ENCODE peak calls at places on chromosome 4, in nine cellular contexts. H, N, S, Z, M, F, I, O and Q are unnamed samples.
A peak's percentile ranks its signal among the peaks of the same experiment; 100 is the strongest.

GRCh38 chr4:1570291-1571164 is 113.6 kb downstream of the FAM53A start:
- DNase-seq in H (no peak), N (no peak), S (no peak), Z (no peak), M (no peak), F (no peak), I (no peak), O (no peak), Q (no peak)

GRCh38 chr4:102713096-102713495 is 47.7 kb downstream of the MANBA start:
- DNase-seq in H (no peak), N (peak; percentile 18), S (no peak), Z (peak; percentile 63), M (peak; percentile 35), F (no peak), I (no peak), O (no peak), Q (no peak)

GRCh38 chr4:2333356-2333841 is 71.5 kb upstream of the MXD4 start:
- DNase-seq in H (no peak), N (no peak), S (peak; percentile 62), Z (no peak), M (no peak), F (no peak), I (no peak), O (peak; percentile 3), Q (no peak)

GRCh38 chr4:152935138-152935537 is 985 bp upstream of the FHDC1 start:
- DNase-seq in H (no peak), N (peak; percentile 18), S (peak; percentile 61), Z (no peak), M (no peak), F (no peak), I (no peak), O (no peak), Q (peak; percentile 51)

GRCh38 chr4:169135776-169136175 is 125.7 kb upstream of the CBR4 start:
- DNase-seq in H (no peak), N (no peak), S (no peak), Z (no peak), M (no peak), F (no peak), I (no peak), O (no peak), Q (no peak)

GRCh38 chr4:98664959-98665358 is 6.5 kb upstream of the TSPAN5 start:
- DNase-seq in H (no peak), N (no peak), S (no peak), Z (no peak), M (no peak), F (no peak), I (no peak), O (no peak), Q (no peak)

GRCh38 chr4:8194306-8195242 is 4.5 kb upstream of the SH3TC1 start:
- DNase-seq in H (no peak), N (no peak), S (no peak), Z (no peak), M (no peak), F (no peak), I (no peak), O (no peak), Q (no peak)

GRCh38 chr4:155552180-155552579 is 114.5 kb upstream of the GUCY1A1 start:
- DNase-seq in H (no peak), N (no peak), S (no peak), Z (no peak), M (no peak), F (no peak), I (no peak), O (no peak), Q (no peak)

GRCh38 chr4:41579043-41579442 is 41.1 kb downstream of the LIMCH1 start:
- DNase-seq in H (no peak), N (no peak), S (no peak), Z (no peak), M (no peak), F (no peak), I (no peak), O (no peak), Q (no peak)

GRCh38 chr4:45692131-45692530 is 431.7 kb downstream of the GABRG1 start:
- DNase-seq in H (no peak), N (no peak), S (no peak), Z (no peak), M (no peak), F (no peak), I (no peak), O (no peak), Q (no peak)
- TF ChIP-seq CTCF in H (no peak), N (no peak), S (no peak), Z (no peak), M (no peak), F (no peak), I (no peak), O (no peak), Q (no peak)

GRCh38 chr4:21517460-21517859 is 431.1 kb downstream of the KCNIP4 start:
- DNase-seq in H (no peak), N (no peak), S (no peak), Z (no peak), M (no peak), F (no peak), I (no peak), O (no peak), Q (no peak)

GRCh38 chr4:21514022-21514421 is 434.6 kb downstream of the KCNIP4 start:
- DNase-seq in H (no peak), N (no peak), S (no peak), Z (no peak), M (no peak), F (no peak), I (no peak), O (no peak), Q (no peak)

GRCh38 chr4:21507439-21507838 is 441.1 kb downstream of the KCNIP4 start:
- DNase-seq in H (no peak), N (no peak), S (no peak), Z (peak; percentile 63), M (peak; percentile 45), F (no peak), I (no peak), O (no peak), Q (no peak)

DNA sequence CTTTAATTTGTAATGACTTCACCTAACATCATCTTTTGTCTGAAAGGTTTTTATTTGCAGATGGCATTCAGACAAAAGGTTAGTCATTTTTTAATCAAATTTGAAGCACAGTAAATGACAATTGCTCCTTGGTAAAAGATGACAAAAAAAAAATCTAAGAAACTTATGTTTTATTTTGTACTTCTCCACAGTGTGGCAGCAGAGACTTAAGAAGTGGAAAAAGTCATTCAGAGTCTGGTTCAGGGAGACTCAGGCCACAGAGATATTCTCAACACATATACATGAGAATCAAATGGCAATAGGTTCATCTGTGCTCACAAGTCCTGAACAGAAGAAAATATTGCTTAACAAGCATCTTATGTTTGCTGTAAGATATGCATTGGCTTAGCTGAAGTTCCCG is 436.2 kb downstream of the KCNIP4 start:
- DNase-seq in H (no peak), N (peak; percentile 0), S (peak; percentile 13), Z (peak; percentile 85), M (peak; percentile 65), F (peak; percentile 2), I (no peak), O (peak; percentile 19), Q (peak; percentile 5)
- TF ChIP-seq CTCF in H (peak; percentile 60), N (peak; percentile 44), S (peak; percentile 12), Z (peak; percentile 66), M (peak; percentile 39), F (peak; percentile 26), I (peak; percentile 10), O (peak; percentile 52), Q (no peak)

GRCh38 chr4:150974251-150974640 is 40.8 kb downstream of the LRBA start:
- DNase-seq in H (no peak), N (no peak), S (no peak), Z (no peak), M (no peak), F (no peak), I (no peak), O (no peak), Q (no peak)

GRCh38 chr4:150972592-150972991 is 42.5 kb downstream of the LRBA start:
- DNase-seq in H (no peak), N (no peak), S (no peak), Z (peak; percentile 59), M (peak; percentile 8), F (no peak), I (no peak), O (no peak), Q (no peak)

GRCh38 chr4:150973626-150974250 is 41.3 kb downstream of the LRBA start:
- DNase-seq in H (no peak), N (no peak), S (no peak), Z (no peak), M (no peak), F (no peak), I (no peak), O (no peak), Q (no peak)

GRCh38 chr4:150970685-150971151 is 44.4 kb downstream of the LRBA start:
- DNase-seq in H (no peak), N (no peak), S (peak; percentile 46), Z (no peak), M (no peak), F (no peak), I (no peak), O (no peak), Q (no peak)

DNA sequence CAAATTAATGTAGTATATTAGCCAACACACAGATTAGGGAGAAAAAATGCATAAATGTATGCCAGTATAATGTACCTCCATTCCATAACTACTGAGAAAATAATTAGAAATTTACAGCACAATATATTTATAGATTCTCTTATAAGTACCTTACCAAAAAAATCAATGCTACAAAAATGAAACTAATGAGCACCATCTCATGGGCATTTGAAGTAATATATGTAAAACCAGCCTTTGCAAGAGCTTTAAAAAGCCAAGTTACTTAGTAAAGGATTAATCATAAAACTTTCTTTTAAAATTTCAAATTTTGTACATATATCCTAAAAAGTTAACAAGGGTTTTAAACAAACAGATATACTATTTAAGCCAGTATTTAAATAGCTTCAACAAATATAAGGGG is 43.2 kb downstream of the LRBA start:
- DNase-seq in H (no peak), N (no peak), S (no peak), Z (peak; percentile 34), M (peak; percentile 20), F (no peak), I (no peak), O (no peak), Q (no peak)
- TF ChIP-seq CTCF in H (no peak), N (no peak), S (no peak), Z (no peak), M (no peak), F (no peak), I (no peak), O (no peak), Q (no peak)

DNA sequence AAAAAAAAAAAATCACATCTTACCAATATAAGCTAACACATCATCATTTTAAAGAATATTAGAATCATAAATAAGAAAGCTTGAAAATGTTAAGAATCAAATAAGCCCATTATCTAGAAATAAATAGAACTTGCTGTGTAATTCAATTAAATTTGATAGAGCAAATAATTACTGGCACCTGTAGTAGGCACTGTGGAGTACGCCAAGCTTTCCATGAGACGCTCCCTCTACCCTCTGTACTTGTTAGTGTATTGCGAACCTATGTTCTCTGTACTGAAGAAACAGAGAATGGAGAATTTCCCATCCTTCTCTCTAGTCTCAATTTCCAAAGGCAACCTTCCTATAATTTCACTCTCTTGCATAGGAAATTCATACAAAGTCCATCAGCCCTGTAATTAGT is 61.7 kb upstream of the HAND2 start:
- DNase-seq in H (no peak), N (no peak), S (no peak), Z (no peak), M (no peak), F (no peak), I (no peak), O (no peak), Q (no peak)
- TF ChIP-seq CTCF in H (no peak), N (no peak), S (no peak), Z (no peak), M (no peak), F (no peak), I (peak; percentile 6), O (no peak), Q (no peak)